ENCODE peak calls at places on chromosomes 16 and 17, in nine cellular contexts. U is endothelial cell; A is hepatic stellate cell; I is suprapubic skin; J is T-helper 1 cell; F is Ammon's horn; S is NCI-H2029; D is CD8-positive, alpha-beta T cell; B is C1 segment of cervical spinal cord. L is an unnamed sample.

GRCh38 chr17:29766796-29767327 is 144.2 kb upstream of the CORO6 start:
- DNase-seq in U (no peak), A (no peak), I (no peak), J (no peak), F (no peak), S (no peak), D (no peak), B (no peak), L (no peak)

GRCh38 chr17:37759014-37759637 is 14.3 kb upstream of the HNF1B start:
- DNase-seq in U (no peak), A (no peak), I (no peak), J (no peak), F (no peak), S (no peak), D (no peak), B (no peak), L (no peak)

GRCh38 chr17:58329808-58330543 is 1.4 kb upstream of the TSPOAP1 start:
- DNase-seq in U (no peak), A (no peak), I (no peak), J (no peak), F (no peak), S (no peak), D (no peak), B (no peak), L (no peak)

GRCh38 chr17:31294231-31294630 is 2.8 kb downstream of the OMG start:
- DNase-seq in U (no peak), A (no peak), I (no peak), J (no peak), F (peak), S (no peak), D (no peak), B (no peak), L (peak)

GRCh38 chr17:81513669-81514484 is 1.3 kb upstream of the ACTG1 start:
- DNase-seq in U (peak), A (peak), I (peak), J (no peak), F (peak), S (no peak), D (no peak), B (peak), L (peak)

GRCh38 chr17:78650093-78650715 is 73.0 kb upstream of the DNAH17 start:
- DNase-seq in U (no peak), A (no peak), I (no peak), J (no peak), F (no peak), S (no peak), D (no peak), B (no peak), L (no peak)

GRCh38 chr16:48059936-48060335 is 95.9 kb downstream of the ABCC12 start:
- DNase-seq in U (no peak), A (no peak), I (no peak), J (no peak), F (no peak), S (no peak), D (no peak), B (no peak), L (no peak)

GRCh38 chr16:2473999-2474876 is 689 bp upstream of the TBC1D24 start:
- DNase-seq in U (peak), A (peak), I (no peak), J (peak), F (peak), S (no peak), D (peak), B (no peak), L (peak)

GRCh38 chr16:55370762-55371482 is 46.9 kb downstream of the IRX6 start:
- DNase-seq in U (peak), A (peak), I (peak), J (no peak), F (peak), S (no peak), D (no peak), B (peak), L (peak)

GRCh38 chr16:23803591-23804123 is 32.1 kb upstream of the PRKCB start:
- DNase-seq in U (peak), A (peak), I (no peak), J (peak), F (peak), S (no peak), D (peak), B (no peak), L (peak)

GRCh38 chr17:48619821-48620496 is 4.9 kb upstream of the HOXB8 start:
- DNase-seq in U (no peak), A (no peak), I (no peak), J (no peak), F (no peak), S (no peak), D (no peak), B (no peak), L (no peak)

GRCh38 chr17:19596869-19597268 is 51.7 kb upstream of the ALDH3A2 start:
- DNase-seq in U (no peak), A (no peak), I (no peak), J (no peak), F (no peak), S (no peak), D (no peak), B (no peak), L (no peak)